ENCODE peak calls at places on chromosomes 16 and 17, in nine cellular contexts. R is IMR-90; T is fibroblast of lung; B is left ventricle myocardium inferior; I is transverse colon; G is right lobe of liver; L is heart right ventricle; X is esophagus squamous epithelium; U is CD8-positive, alpha-beta T cell. Z is an unnamed sample.

GRCh38 chr16:1066584-1067172 is 5.9 kb upstream of the SSTR5 start:
- DNase-seq in B (no peak), U (no peak), X (no peak), R (no peak), T (no peak), I (no peak), L (no peak), G (no peak), Z (no peak)

GRCh38 chr16:2335286-2335895 is 5.1 kb downstream of the ABCA3 start:
- DNase-seq in L (no peak), I (no peak), R (no peak), T (no peak), X (no peak), G (no peak), U (no peak), B (no peak), Z (no peak)

GRCh38 chr16:88320947-88321634 is 61.7 kb upstream of the ZNF469 start:
- DNase-seq in R (no peak), B (no peak), L (no peak), G (no peak), X (no peak), I (no peak), U (no peak), T (no peak), Z (no peak)

GRCh38 chr16:15650698-15651161 is 685 bp downstream of the NDE1 start:
- DNase-seq in G (peak; percentile 63), R (peak; percentile 13), I (no peak), X (no peak), T (peak; percentile 40), U (peak; percentile 40), L (no peak), B (no peak), Z (peak; percentile 30)

GRCh38 chr17:57296231-57296630 is 39.9 kb downstream of the MSI2 start:
- DNase-seq in G (no peak), U (no peak), L (no peak), B (no peak), I (no peak), R (no peak), X (no peak), T (peak; percentile 40), Z (no peak)

GRCh38 chr16:48501516-48502377 is 108.2 kb downstream of the N4BP1 start:
- DNase-seq in T (peak; percentile 40), X (no peak), U (no peak), L (peak; percentile 22), G (no peak), B (no peak), I (no peak), R (no peak), Z (peak; percentile 79)

GRCh38 chr17:60671482-60671881 is 6.2 kb upstream of the BCAS3 start:
- DNase-seq in B (no peak), I (no peak), T (no peak), G (no peak), L (no peak), R (no peak), U (no peak), X (no peak), Z (no peak)

GRCh38 chr16:17457513-17457912 is 13.2 kb downstream of the XYLT1 start:
- DNase-seq in U (no peak), T (no peak), G (no peak), R (no peak), B (no peak), L (no peak), X (no peak), I (no peak), Z (no peak)

GRCh38 chr17:44608732-44609435 is 47.4 kb upstream of the MEIOC start:
- DNase-seq in L (no peak), U (no peak), G (no peak), X (no peak), B (no peak), R (no peak), T (no peak), I (no peak), Z (no peak)

GRCh38 chr16:56360117-56361008 is 65.0 kb downstream of the AMFR start:
- DNase-seq in G (no peak), L (no peak), R (no peak), T (no peak), B (no peak), X (no peak), U (no peak), I (no peak), Z (no peak)

GRCh38 chr16:4696905-4697866 is 3.8 kb downstream of the NUDT16L1 start:
- DNase-seq in G (peak; percentile 59), X (no peak), I (no peak), L (no peak), B (no peak), T (no peak), R (no peak), U (no peak), Z (no peak)

GRCh38 chr17:43570518-43570928 is 24.4 kb upstream of the ETV4 start:
- DNase-seq in I (no peak), L (no peak), G (no peak), U (no peak), B (no peak), R (peak; percentile 86), X (no peak), T (peak; percentile 85), Z (no peak)

GRCh38 chr17:32520737-32521399 is 34.1 kb downstream of the CDK5R1 start:
- DNase-seq in X (no peak), B (no peak), T (no peak), I (no peak), U (no peak), G (no peak), L (no peak), R (no peak), Z (no peak)

GRCh38 chr17:66458782-66459181 is 156.4 kb downstream of the PRKCA start:
- DNase-seq in B (no peak), R (no peak), G (no peak), X (no peak), T (no peak), U (no peak), I (no peak), L (no peak), Z (no peak)

GRCh38 chr17:33234233-33234632 is 58.9 kb downstream of the ASIC2 start:
- DNase-seq in G (no peak), R (no peak), X (no peak), T (no peak), B (no peak), U (no peak), I (no peak), L (no peak), Z (no peak)

GRCh38 chr17:45364531-45365390 is 47.9 kb upstream of the MAP3K14 start:
- DNase-seq in I (no peak), R (peak; percentile 37), B (no peak), U (no peak), X (no peak), G (no peak), T (no peak), L (no peak), Z (no peak)

GRCh38 chr17:41935641-41936040 is 5.2 kb downstream of the ODAD4 start:
- DNase-seq in T (no peak), B (no peak), I (no peak), G (no peak), X (no peak), R (no peak), L (no peak), U (no peak), Z (no peak)

GRCh38 chr17:15462962-15463361 is 4.5 kb downstream of the CDRT4 start:
- DNase-seq in L (no peak), I (no peak), T (peak; percentile 83), U (no peak), R (peak; percentile 77), B (no peak), X (no peak), G (no peak), Z (peak; percentile 49)
- H3K27ac ChIP-seq in L (peak overlapping the region; percentile 76), I (peak overlapping the region; percentile 64), T (peak overlapping the region; percentile 6), U (no peak overlapping the region), R (peak overlapping the region; percentile 57), B (peak overlapping the region; percentile 78), X (peak overlapping the region; percentile 77), G (no peak overlapping the region), Z (peak overlapping the region; percentile 84)

DNA sequence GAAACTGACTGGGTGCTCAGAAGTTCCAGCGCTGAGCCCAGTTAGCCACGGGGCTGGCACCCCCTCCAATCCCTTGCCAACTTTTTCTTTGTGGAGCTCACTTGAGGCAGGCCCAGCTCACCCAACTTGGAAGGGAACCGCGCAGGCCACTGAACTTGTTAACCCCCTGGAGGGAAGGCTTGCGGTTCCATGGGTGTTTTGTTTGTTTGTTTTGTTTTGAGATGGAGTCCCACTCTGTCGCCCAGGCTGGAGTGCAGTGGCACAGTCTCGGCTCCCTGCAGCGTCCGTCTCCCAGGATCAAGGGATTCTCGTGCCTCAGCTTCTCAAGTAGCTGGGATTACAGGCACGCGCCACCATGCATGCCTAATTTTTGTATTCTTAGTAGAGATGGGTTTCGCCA is 34.1 kb upstream of the NDRG4 start:
- DNase-seq in G (no peak), L (no peak), B (no peak), X (no peak), I (no peak), U (no peak), T (no peak), R (no peak), Z (no peak)
- H3K27me3 ChIP-seq in G (peaks cover 9% of the 10 kb centered on the region), L (peaks cover 14% of the 10 kb centered on the region), B (peaks cover 31% of the 10 kb centered on the region), X (peaks cover 11% of the 10 kb centered on the region), I (peaks cover 75% of the 10 kb centered on the region), U (peaks cover 22% of the 10 kb centered on the region), T (peaks cover 38% of the 10 kb centered on the region), R (peaks cover 71% of the 10 kb centered on the region), Z (peaks cover 4% of the 10 kb centered on the region)

DNA sequence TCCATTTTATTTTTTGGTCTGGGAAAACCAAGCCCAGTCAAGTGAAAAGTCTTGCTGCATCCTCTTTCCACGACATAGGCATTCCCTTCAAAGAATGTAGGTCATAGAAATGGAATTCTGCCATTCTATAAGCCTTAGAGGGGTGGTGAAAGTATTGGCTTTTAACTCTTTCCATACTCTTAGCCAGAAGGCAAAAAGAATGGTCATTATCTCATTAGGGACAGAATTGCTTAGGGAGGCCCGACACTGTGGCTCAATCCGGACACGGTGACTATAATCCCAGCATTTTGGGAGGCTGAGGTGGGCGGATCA is 7.9 kb upstream of the MSL1 start:
- DNase-seq in L (no peak), I (no peak), T (peak; percentile 68), X (no peak), B (no peak), U (no peak), R (peak; percentile 56), G (no peak), Z (no peak)
- H3K4me1 ChIP-seq in L (peaks cover 55% of the 10 kb centered on the region), I (peaks cover 49% of the 10 kb centered on the region), T (peaks cover 45% of the 10 kb centered on the region), X (peaks cover 39% of the 10 kb centered on the region), B (peaks cover 52% of the 10 kb centered on the region), U (peaks cover 49% of the 10 kb centered on the region), R (peaks cover 33% of the 10 kb centered on the region), G (peaks cover 2% of the 10 kb centered on the region), Z (peaks cover 59% of the 10 kb centered on the region)

DNA sequence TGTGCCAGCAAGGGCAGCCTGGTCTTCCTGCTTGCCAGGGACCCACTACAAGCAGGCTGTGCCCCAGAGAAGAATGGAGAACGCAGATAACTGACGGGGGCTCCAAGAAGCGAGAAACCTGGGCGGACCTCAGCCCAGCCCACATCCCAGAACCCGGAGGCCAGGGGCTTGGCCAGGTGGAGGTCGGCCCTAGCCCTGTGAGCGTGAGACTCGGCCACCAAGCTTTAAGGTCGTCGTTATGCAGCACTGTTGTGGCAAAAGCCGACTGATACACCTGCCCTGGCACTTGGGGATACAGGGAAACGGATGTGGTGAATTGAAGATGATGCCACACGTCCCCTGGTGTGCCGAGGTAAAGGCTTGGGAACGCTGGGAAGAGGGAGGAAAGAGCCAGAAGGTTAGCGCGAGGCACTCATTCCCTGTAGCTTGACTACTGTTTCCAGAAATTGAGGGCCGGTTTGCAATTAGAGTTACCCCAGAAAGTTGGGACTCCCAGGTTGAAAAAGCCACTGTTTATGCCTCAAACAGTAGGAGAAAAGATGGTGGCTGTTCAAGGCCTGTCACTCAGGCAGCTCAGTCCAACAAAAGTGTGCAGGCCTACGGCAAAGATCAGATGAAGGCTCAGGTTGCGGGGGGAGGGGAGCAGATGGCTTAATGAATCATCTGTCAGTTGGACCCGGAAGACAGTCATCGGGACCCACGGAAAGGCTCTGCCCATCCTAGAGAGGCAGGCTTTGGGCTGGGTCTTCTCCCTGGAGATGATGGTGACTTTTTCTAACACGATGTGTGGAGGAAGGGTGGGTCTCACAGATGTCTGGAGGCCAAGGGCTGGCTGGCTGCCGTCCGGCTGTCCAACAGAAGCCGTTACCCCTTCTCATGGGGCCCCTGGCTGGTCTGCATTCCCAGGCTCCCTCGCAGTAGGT is 45.6 kb upstream of the BAHCC1 start:
- DNase-seq in G (no peak), B (no peak), I (no peak), R (no peak), T (peak; percentile 38), U (no peak), X (no peak), L (no peak), Z (no peak)
- H3K27ac ChIP-seq in G (no peak overlapping the region), B (peak overlapping the region; percentile 7), I (no peak overlapping the region), R (no peak overlapping the region), T (no peak overlapping the region), U (no peak overlapping the region), X (peak overlapping the region; percentile 63), L (no peak overlapping the region), Z (no peak overlapping the region)